ENCODE peak calls at places on chromosomes 6 and 20, in ten cellular contexts. H is adrenal gland; I is neuronal stem cell; C is uterus; P is prostate gland; J is fibroblast of lung; G is HepG2; V is PC-3; Q is aorta; A is CD8-positive, alpha-beta memory T cell. B is an unnamed sample.

GRCh38 chr20:22814475-22815205 is 220.5 kb upstream of the SSTR4 start:
- DNase-seq in J (no peak), I (no peak), P (no peak), C (no peak), V (no peak), A (no peak), Q (no peak), H (no peak), G (no peak), B (no peak)

GRCh38 chr6:29815118-29815750 is 12.4 kb upstream of the HLA-G start:
- DNase-seq in C (no peak), H (no peak), G (no peak), Q (no peak), V (no peak), J (no peak), P (no peak), A (no peak), I (no peak), B (no peak)

GRCh38 chr20:39532205-39532604 is 570.1 kb downstream of the DHX35 start:
- DNase-seq in A (no peak), C (no peak), I (no peak), H (no peak), G (no peak), Q (no peak), V (no peak), J (no peak), P (no peak), B (no peak)

GRCh38 chr20:58953050-58953449 is 28.0 kb upstream of the NELFCD start:
- DNase-seq in H (no peak), A (no peak), P (no peak), C (no peak), J (no peak), G (no peak), V (no peak), Q (no peak), I (no peak), B (no peak)

GRCh38 chr6:170063431-170063830 is 227.4 kb downstream of the DLL1 start:
- DNase-seq in H (peak; percentile 27), G (no peak), Q (peak; percentile 67), J (no peak), A (no peak), I (no peak), V (no peak), C (peak; percentile 5), P (no peak), B (peak; percentile 31)

GRCh38 chr6:165705941-165706340 is 42.9 kb upstream of the PDE10A start:
- DNase-seq in P (no peak), A (no peak), C (no peak), Q (no peak), I (no peak), G (no peak), V (no peak), J (no peak), H (no peak), B (no peak)

GRCh38 chr6:47414517-47415167 is 62.9 kb upstream of the CD2AP start:
- DNase-seq in H (no peak), J (peak; percentile 64), I (no peak), G (peak; percentile 33), V (peak; percentile 54), C (no peak), Q (no peak), P (peak; percentile 42), A (peak; percentile 44), B (no peak)

GRCh38 chr20:35088231-35088794 is 4.3 kb downstream of the TRPC4AP start:
- DNase-seq in H (no peak), V (no peak), Q (no peak), G (no peak), C (no peak), P (no peak), J (peak; percentile 6), I (no peak), A (no peak), B (no peak)

GRCh38 chr6:18585032-18585573 is 198.0 kb downstream of the RNF144B start:
- DNase-seq in J (peak; percentile 90), V (peak; percentile 80), P (no peak), I (no peak), Q (no peak), A (no peak), G (peak; percentile 88), C (no peak), H (peak; percentile 56), B (no peak)

GRCh38 chr20:46378390-46379009 is 27.9 kb downstream of the ELMO2 start:
- DNase-seq in G (peak; percentile 41), I (no peak), Q (no peak), P (peak; percentile 80), A (no peak), J (no peak), H (no peak), C (no peak), V (no peak), B (no peak)

GRCh38 chr20:19482726-19483125 is 270.3 kb downstream of the SLC24A3 start:
- DNase-seq in I (no peak), P (no peak), C (no peak), Q (no peak), A (no peak), G (no peak), H (no peak), J (no peak), V (no peak), B (no peak)

GRCh38 chr20:61373055-61373399 is 121.0 kb downstream of the CDH4 start:
- DNase-seq in H (no peak), G (no peak), A (no peak), V (no peak), Q (no peak), J (no peak), P (no peak), I (no peak), C (no peak), B (no peak)

GRCh38 chr6:92723390-92723931 is 695.9 kb downstream of the EPHA7 start:
- DNase-seq in P (no peak), H (no peak), Q (no peak), V (no peak), I (no peak), J (no peak), C (no peak), G (no peak), A (no peak), B (no peak)

GRCh38 chr6:121482004-121482693 is 46.7 kb downstream of the GJA1 start:
- DNase-seq in H (no peak), P (no peak), C (no peak), V (peak; percentile 80), J (peak; percentile 91), I (no peak), A (no peak), G (no peak), Q (no peak), B (no peak)

GRCh38 chr6:157436200-157436943 is 55.4 kb downstream of the ZDHHC14 start:
- DNase-seq in A (no peak), H (no peak), I (no peak), Q (no peak), P (no peak), G (no peak), J (no peak), V (no peak), C (no peak), B (no peak)

GRCh38 chr20:7274870-7275269 is 507.4 kb downstream of the BMP2 start:
- DNase-seq in V (no peak), C (no peak), I (no peak), A (no peak), G (no peak), H (no peak), Q (no peak), J (peak; percentile 3), P (no peak), B (no peak)

GRCh38 chr6:137868721-137869631 is 1.9 kb downstream of the TNFAIP3 start:
- DNase-seq in G (no peak), P (no peak), Q (no peak), I (no peak), A (peak; percentile 46), H (no peak), J (no peak), C (no peak), V (peak; percentile 14), B (no peak)

GRCh38 chr6:157150076-157150475 is 173.2 kb downstream of the TMEM242 start:
- DNase-seq in P (no peak), J (peak; percentile 92), G (no peak), Q (no peak), A (no peak), I (no peak), C (no peak), H (no peak), V (peak; percentile 27), B (no peak)

GRCh38 chr20:4150095-4150492 is 134.7 kb upstream of the RNF24 start:
- DNase-seq in C (no peak), P (no peak), V (peak; percentile 41), Q (peak; percentile 61), G (no peak), H (no peak), A (no peak), J (peak; percentile 69), I (no peak), B (no peak)

DNA sequence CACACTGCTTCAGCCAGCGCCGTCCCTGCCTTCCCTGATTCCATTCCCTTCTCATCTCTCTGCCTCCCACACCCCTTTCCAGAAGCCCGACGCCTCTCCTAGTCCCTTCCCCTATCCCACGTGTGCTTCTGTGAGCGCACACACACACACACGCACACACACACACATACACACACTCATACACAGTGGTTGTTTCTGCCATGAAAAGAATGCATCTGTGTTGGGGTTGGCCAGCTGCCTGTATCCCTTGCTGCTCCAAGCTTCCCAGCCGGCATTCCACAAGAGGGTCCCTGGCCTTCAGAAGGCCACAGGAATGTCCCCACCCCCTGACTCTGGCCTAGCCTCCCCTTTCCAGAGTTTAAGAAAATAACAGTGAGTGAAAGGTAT is 51.7 kb downstream of the MOCS1 start:
- DNase-seq in Q (peak; percentile 90), I (no peak), H (peak; percentile 84), V (no peak), A (no peak), C (no peak), P (no peak), J (peak; percentile 100), G (peak; percentile 58), B (no peak)
- H3K27ac ChIP-seq in Q (peak overlapping the region; percentile 97), I (no peak overlapping the region), H (peak overlapping the region; percentile 52), V (no peak overlapping the region), A (no peak overlapping the region), C (peak overlapping the region; percentile 41), P (no peak overlapping the region), J (peak overlapping the region; percentile 61), G (no peak overlapping the region), B (peak overlapping the region; percentile 41)

GRCh38 chr6:158808918-158809678 is 10.1 kb downstream of the EZR start:
- DNase-seq in G (peak; percentile 78), A (peak; percentile 76), I (no peak), C (no peak), P (no peak), J (no peak), Q (no peak), H (peak; percentile 54), V (no peak), B (no peak)
- H3K4me1 ChIP-seq in G (peaks cover 56% of the 10 kb centered on the region), A (peaks cover 94% of the 10 kb centered on the region), I (peaks cover 3% of the 10 kb centered on the region), C (no peaks in the 10 kb centered on the region), P (peaks cover 36% of the 10 kb centered on the region), J (peaks cover 12% of the 10 kb centered on the region), Q (no peaks in the 10 kb centered on the region), H (peaks cover 77% of the 10 kb centered on the region), V (peaks cover 45% of the 10 kb centered on the region), B (peaks cover 79% of the 10 kb centered on the region)

GRCh38 chr6:161435426-161436065 is 161.7 kb upstream of the AGPAT4 start:
- DNase-seq in P (no peak), J (peak; percentile 71), Q (no peak), H (no peak), V (no peak), A (no peak), G (no peak), I (no peak), C (no peak), B (no peak)
- H3K27ac ChIP-seq in P (no peak overlapping the region), J (peak overlapping the region; percentile 60), Q (peak overlapping the region; percentile 67), H (peak overlapping the region; percentile 62), V (peak overlapping the region; percentile 82), A (no peak overlapping the region), G (no peak overlapping the region), I (peak overlapping the region; percentile 76), C (no peak overlapping the region), B (no peak overlapping the region)

GRCh38 chr20:1468117-1468624 is 1.5 kb upstream of the NSFL1C start:
- DNase-seq in V (no peak), I (no peak), J (no peak), G (no peak), C (no peak), P (no peak), Q (no peak), H (peak; percentile 34), A (no peak), B (no peak)
- H3K4me1 ChIP-seq in V (peaks cover 56% of the 10 kb centered on the region), I (peaks cover 10% of the 10 kb centered on the region), J (peaks cover 8% of the 10 kb centered on the region), G (peaks cover 70% of the 10 kb centered on the region), C (peaks cover 14% of the 10 kb centered on the region), P (peaks cover 18% of the 10 kb centered on the region), Q (peaks cover 3% of the 10 kb centered on the region), H (peaks cover 45% of the 10 kb centered on the region), A (peaks cover 35% of the 10 kb centered on the region), B (peaks cover 54% of the 10 kb centered on the region)

B was measured in lower lobe of right lung.